ENCODE peak calls at places on chromosome 17, in nine cellular contexts. K, M, T, F, V, B, P, A and U are unnamed samples.

GRCh38 chr17:64736804-64737492 is 74.8 kb upstream of the SMURF2 start:
- DNase-seq in T (peak; percentile 56), K (no peak), P (peak; percentile 42), A (peak; percentile 62), F (peak; percentile 31), B (peak; percentile 62), M (peak; percentile 59), V (peak; percentile 78), U (no peak)

GRCh38 chr17:69864531-69864930 is 210.5 kb upstream of the KCNJ16 start:
- DNase-seq in B (peak; percentile 14), A (no peak), M (no peak), V (no peak), F (no peak), P (no peak), T (no peak), K (no peak), U (no peak)

GRCh38 chr17:70390059-70390458 is 220.7 kb downstream of the KCNJ2 start:
- DNase-seq in P (no peak), T (no peak), V (no peak), M (no peak), A (no peak), K (no peak), B (peak; percentile 3), F (no peak), U (no peak)

GRCh38 chr17:40714473-40714872 is 10.9 kb upstream of the KRT24 start:
- DNase-seq in F (no peak), P (no peak), B (no peak), V (peak; percentile 7), M (no peak), T (no peak), A (peak; percentile 7), K (no peak), U (no peak)

GRCh38 chr17:39667262-39668140 is 752 bp upstream of the PNMT start:
- DNase-seq in B (peak; percentile 23), A (no peak), P (peak; percentile 33), M (no peak), V (no peak), T (peak; percentile 48), K (peak; percentile 64), F (no peak), U (peak; percentile 70)

GRCh38 chr17:10668771-10669170 is 11.7 kb upstream of the MYH3 start:
- DNase-seq in A (no peak), K (no peak), B (peak; percentile 16), M (no peak), F (no peak), P (no peak), T (no peak), V (peak; percentile 13), U (no peak)

GRCh38 chr17:279776-280175 is 72.8 kb downstream of the RPH3AL start:
- DNase-seq in B (no peak), V (no peak), A (no peak), M (no peak), T (no peak), K (no peak), P (no peak), F (no peak), U (no peak)

GRCh38 chr17:27473190-27473747 is 17.0 kb downstream of the KSR1 start:
- DNase-seq in V (no peak), T (no peak), P (no peak), A (no peak), B (no peak), F (no peak), K (no peak), M (no peak), U (no peak)

GRCh38 chr17:45061606-45062205 is 589 bp downstream of the NMT1 start:
- DNase-seq in A (no peak), M (no peak), P (no peak), V (no peak), K (no peak), B (no peak), F (no peak), T (no peak), U (no peak)

GRCh38 chr17:78883533-78884131 is 19.4 kb downstream of the CEP295NL start:
- DNase-seq in V (peak; percentile 96), M (peak; percentile 78), B (peak; percentile 98), T (peak; percentile 77), K (peak; percentile 77), F (no peak), P (peak; percentile 93), A (peak; percentile 40), U (no peak)

GRCh38 chr17:82936768-82937171 is 96.9 kb upstream of the ZNF750 start:
- DNase-seq in M (no peak), V (no peak), A (no peak), F (no peak), P (no peak), K (peak; percentile 6), T (no peak), B (no peak), U (no peak)

GRCh38 chr17:68697850-68698313 is 96.7 kb upstream of the FAM20A start:
- DNase-seq in P (no peak), K (no peak), F (no peak), T (no peak), A (no peak), V (peak; percentile 85), B (peak; percentile 98), M (peak; percentile 81), U (no peak)

GRCh38 chr17:46943511-46944393 is 20.8 kb downstream of the GOSR2 start:
- DNase-seq in T (peak; percentile 67), F (no peak), M (no peak), A (peak; percentile 18), K (no peak), P (peak; percentile 62), B (peak; percentile 51), V (peak; percentile 55), U (no peak)

GRCh38 chr17:74245145-74245817 is 28.8 kb upstream of the DNAI2 start:
- DNase-seq in B (peak; percentile 44), F (no peak), A (peak; percentile 58), K (no peak), P (no peak), V (peak; percentile 25), T (peak; percentile 84), M (no peak), U (no peak)
- TF ChIP-seq CTCF in B (no peak), F (no peak), A (no peak), K (no peak), P (no peak), V (no peak), T (no peak), M (no peak), U (no peak)

DNA sequence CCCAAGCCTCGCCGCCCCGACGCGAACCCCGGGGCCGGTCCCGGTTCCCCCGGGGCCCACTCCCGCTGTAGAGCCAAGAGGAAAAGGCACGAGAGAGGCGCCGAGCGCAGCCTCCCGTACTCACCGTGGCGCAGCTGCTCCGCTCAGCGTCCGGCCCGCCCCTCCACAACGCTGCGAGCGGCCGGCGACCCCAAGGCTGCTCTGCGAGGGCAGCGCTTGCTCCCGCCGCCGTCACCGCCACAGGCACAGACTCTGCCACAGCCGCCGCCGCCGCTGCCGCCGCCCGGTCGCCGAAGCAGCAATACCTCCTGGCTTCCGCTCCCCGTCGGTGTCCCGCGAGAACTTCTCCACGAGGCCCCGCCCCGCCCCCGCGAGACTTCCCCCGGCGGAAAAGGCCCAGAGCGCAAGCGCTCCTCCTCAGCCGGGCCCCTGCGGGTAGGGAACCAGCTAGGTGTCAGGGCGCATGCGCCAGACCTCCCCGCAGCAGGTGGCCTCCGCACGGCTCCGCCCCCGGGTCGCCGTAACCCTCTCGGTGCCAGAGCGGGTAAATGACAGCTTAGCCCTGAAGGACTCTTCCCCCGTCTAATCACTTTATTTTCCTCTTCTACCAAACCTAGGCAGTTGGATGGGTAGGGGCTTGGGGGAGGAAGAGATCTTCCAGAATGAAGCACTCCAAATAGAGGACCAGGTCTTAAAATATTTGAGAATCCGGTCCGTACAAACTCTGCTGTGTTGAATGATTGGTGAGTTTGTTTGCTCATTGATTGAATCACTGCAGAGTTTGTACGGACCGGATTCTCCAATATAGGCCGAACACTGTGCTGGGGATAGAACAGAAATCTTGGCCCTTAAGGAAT is at the start of gene GRB2:
- DNase-seq in P (peak; percentile 98), F (peak; percentile 100), V (peak; percentile 96), A (peak; percentile 99), T (peak; percentile 97), K (peak; percentile 100), M (peak; percentile 96), B (peak; percentile 97), U (peak; percentile 99)
- TF ChIP-seq CTCF in P (no peak), F (no peak), V (no peak), A (no peak), T (no peak), K (no peak), M (no peak), B (no peak), U (no peak)

GRCh38 chr17:74568116-74568873 is 986 bp upstream of the CD300H start:
- DNase-seq in T (no peak), V (no peak), B (no peak), P (no peak), F (no peak), K (no peak), A (no peak), M (no peak), U (no peak)

GRCh38 chr17:74569001-74569391 is 1.7 kb upstream of the CD300H start:
- DNase-seq in B (no peak), F (no peak), P (no peak), V (no peak), T (no peak), M (no peak), K (no peak), A (no peak), U (no peak)

GRCh38 chr17:74567397-74567796 is at the start of gene CD300H:
- DNase-seq in K (no peak), M (peak; percentile 50), T (no peak), A (no peak), B (no peak), P (no peak), F (no peak), V (no peak), U (no peak)

GRCh38 chr17:74565116-74565515 is 2.2 kb downstream of the CD300H start:
- DNase-seq in F (no peak), B (no peak), T (no peak), P (no peak), A (no peak), V (no peak), K (no peak), M (peak; percentile 77), U (no peak)

DNA sequence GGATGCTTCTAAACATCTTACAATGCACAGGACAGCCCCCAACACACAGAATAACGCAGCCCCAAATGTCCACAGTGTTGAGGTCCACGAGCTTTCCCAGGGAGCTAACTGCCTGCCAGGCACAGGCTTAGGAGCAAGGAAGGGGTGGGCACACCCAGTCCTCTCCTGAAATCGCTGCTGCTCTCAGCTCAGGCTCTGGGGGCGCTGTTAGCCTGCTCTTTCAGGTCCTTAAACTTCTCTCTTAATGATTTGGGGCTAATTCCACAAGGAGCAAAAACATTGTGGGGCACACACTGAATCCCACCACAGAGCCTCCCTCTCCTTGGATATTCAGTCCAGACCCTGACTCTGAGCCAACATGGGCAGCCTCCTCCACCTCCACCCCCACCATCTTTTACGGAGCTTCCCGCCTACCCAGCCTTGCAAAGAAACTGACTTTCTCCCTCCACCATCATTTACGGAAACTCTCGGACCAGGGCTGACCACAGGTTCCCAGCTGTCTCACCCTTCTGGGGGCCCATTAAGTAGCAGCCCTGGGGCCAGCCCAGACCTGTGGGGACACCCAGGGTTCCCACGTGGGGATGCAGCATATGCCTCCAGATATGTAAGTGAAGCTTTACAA is 1.1 kb downstream of the CD300H start:
- DNase-seq in A (peak; percentile 58), B (peak; percentile 26), P (peak; percentile 26), V (peak; percentile 23), T (peak; percentile 83), K (no peak), F (no peak), M (peak; percentile 78), U (peak; percentile 41)
- TF ChIP-seq CTCF in A (peak; percentile 85), B (peak; percentile 54), P (no peak), V (peak; percentile 50), T (peak; percentile 87), K (peak; percentile 45), F (peak; percentile 60), M (peak; percentile 66), U (peak; percentile 70)

GRCh38 chr17:34980681-34981537 is 597 bp downstream of the LIG3 start:
- DNase-seq in M (peak; percentile 83), P (peak; percentile 83), B (peak; percentile 92), A (peak; percentile 69), F (peak; percentile 58), K (peak; percentile 78), T (peak; percentile 85), V (peak; percentile 89), U (peak; percentile 96)
- TF ChIP-seq CTCF in M (peak; percentile 39), P (peak; percentile 13), B (peak; percentile 51), A (peak; percentile 37), F (peak; percentile 56), K (peak; percentile 26), T (peak; percentile 13), V (peak; percentile 51), U (peak; percentile 33)